ENCODE peak calls at places on chromosomes 1 and 21, in nine cellular contexts. One of them, this sample, is unnamed. For H3K4me1, the result is how much of the 10 kb centered on the place peaks cover.

GRCh38 chr21:36874665-36875064 is 91.8 kb downstream of the HLCS start:
- DNase-seq in right lobe of liver: no peak
- DNase-seq in uterus: no peak
- DNase-seq in right cardiac atrium: no peak
- DNase-seq in CD8-positive, alpha-beta T cell: no peak
- DNase-seq in psoas muscle: no peak
- DNase-seq in left ventricle myocardium inferior: no peak
- DNase-seq in HCT116: no peak
- DNase-seq in fibroblast of lung: no peak
- DNase-seq in this sample: no peak

GRCh38 chr1:209585672-209586071 is 2.2 kb downstream of the CAMK1G start:
- DNase-seq in right lobe of liver: no peak
- DNase-seq in right cardiac atrium: peak
- DNase-seq in fibroblast of lung: peak
- DNase-seq in uterus: peak
- DNase-seq in HCT116: no peak
- DNase-seq in CD8-positive, alpha-beta T cell: no peak
- DNase-seq in left ventricle myocardium inferior: peak
- DNase-seq in psoas muscle: peak
- DNase-seq in this sample: no peak

GRCh38 chr1:96418969-96419368 is 302.6 kb upstream of the PTBP2 start:
- DNase-seq in HCT116: no peak
- DNase-seq in right cardiac atrium: no peak
- DNase-seq in fibroblast of lung: peak
- DNase-seq in uterus: no peak
- DNase-seq in CD8-positive, alpha-beta T cell: no peak
- DNase-seq in left ventricle myocardium inferior: no peak
- DNase-seq in psoas muscle: no peak
- DNase-seq in right lobe of liver: no peak
- DNase-seq in this sample: no peak

GRCh38 chr1:43238104-43238503 is 31.7 kb upstream of the TMEM125 start:
- DNase-seq in psoas muscle: peak
- DNase-seq in uterus: no peak
- DNase-seq in left ventricle myocardium inferior: peak
- DNase-seq in right cardiac atrium: peak
- DNase-seq in HCT116: peak
- DNase-seq in CD8-positive, alpha-beta T cell: no peak
- DNase-seq in fibroblast of lung: peak
- DNase-seq in right lobe of liver: peak
- DNase-seq in this sample: no peak

GRCh38 chr1:99115231-99115630 is 110.6 kb upstream of the PLPPR5 start:
- DNase-seq in right lobe of liver: no peak
- DNase-seq in fibroblast of lung: peak
- DNase-seq in psoas muscle: no peak
- DNase-seq in right cardiac atrium: no peak
- DNase-seq in left ventricle myocardium inferior: no peak
- DNase-seq in CD8-positive, alpha-beta T cell: no peak
- DNase-seq in uterus: no peak
- DNase-seq in HCT116: no peak
- DNase-seq in this sample: no peak

GRCh38 chr1:58883037-58883887 is 99.4 kb upstream of the JUN start:
- DNase-seq in HCT116: peak
- DNase-seq in right cardiac atrium: peak
- DNase-seq in fibroblast of lung: peak
- DNase-seq in right lobe of liver: peak
- DNase-seq in CD8-positive, alpha-beta T cell: no peak
- DNase-seq in uterus: peak
- DNase-seq in psoas muscle: peak
- DNase-seq in left ventricle myocardium inferior: peak
- DNase-seq in this sample: no peak

GRCh38 chr1:156115514-156116374 is 1.2 kb downstream of the LMNA start:
- DNase-seq in right lobe of liver: peak
- DNase-seq in CD8-positive, alpha-beta T cell: no peak
- DNase-seq in uterus: peak
- DNase-seq in right cardiac atrium: peak
- DNase-seq in fibroblast of lung: peak
- DNase-seq in psoas muscle: peak
- DNase-seq in left ventricle myocardium inferior: peak
- DNase-seq in HCT116: no peak
- DNase-seq in this sample: no peak

GRCh38 chr1:58432813-58433668 is 113.5 kb downstream of the OMA1 start:
- DNase-seq in left ventricle myocardium inferior: peak
- DNase-seq in right cardiac atrium: no peak
- DNase-seq in right lobe of liver: no peak
- DNase-seq in fibroblast of lung: peak
- DNase-seq in psoas muscle: no peak
- DNase-seq in uterus: no peak
- DNase-seq in CD8-positive, alpha-beta T cell: no peak
- DNase-seq in HCT116: no peak
- DNase-seq in this sample: no peak

GRCh38 chr1:30780409-30780808 is 22.8 kb upstream of the LAPTM5 start:
- DNase-seq in uterus: no peak
- DNase-seq in CD8-positive, alpha-beta T cell: no peak
- DNase-seq in right lobe of liver: no peak
- DNase-seq in psoas muscle: no peak
- DNase-seq in left ventricle myocardium inferior: no peak
- DNase-seq in right cardiac atrium: no peak
- DNase-seq in HCT116: no peak
- DNase-seq in fibroblast of lung: no peak
- DNase-seq in this sample: no peak

GRCh38 chr1:30777906-30778155 is 20.3 kb upstream of the LAPTM5 start:
- DNase-seq in uterus: no peak
- DNase-seq in HCT116: no peak
- DNase-seq in CD8-positive, alpha-beta T cell: no peak
- DNase-seq in fibroblast of lung: no peak
- DNase-seq in psoas muscle: no peak
- DNase-seq in right cardiac atrium: no peak
- DNase-seq in right lobe of liver: no peak
- DNase-seq in left ventricle myocardium inferior: no peak
- DNase-seq in this sample: no peak

GRCh38 chr1:30778156-30778978 is 20.8 kb upstream of the LAPTM5 start:
- DNase-seq in psoas muscle: no peak
- DNase-seq in right lobe of liver: no peak
- DNase-seq in uterus: no peak
- DNase-seq in fibroblast of lung: peak
- DNase-seq in left ventricle myocardium inferior: no peak
- DNase-seq in right cardiac atrium: peak
- DNase-seq in CD8-positive, alpha-beta T cell: no peak
- DNase-seq in HCT116: no peak
- DNase-seq in this sample: no peak

GRCh38 chr1:30778979-30779293 is 21.4 kb upstream of the LAPTM5 start:
- DNase-seq in fibroblast of lung: no peak
- DNase-seq in uterus: no peak
- DNase-seq in right cardiac atrium: no peak
- DNase-seq in psoas muscle: no peak
- DNase-seq in CD8-positive, alpha-beta T cell: no peak
- DNase-seq in right lobe of liver: no peak
- DNase-seq in HCT116: no peak
- DNase-seq in left ventricle myocardium inferior: no peak
- DNase-seq in this sample: no peak

GRCh38 chr1:30779294-30780071 is 21.9 kb upstream of the LAPTM5 start:
- DNase-seq in left ventricle myocardium inferior: peak
- DNase-seq in CD8-positive, alpha-beta T cell: peak
- DNase-seq in psoas muscle: peak
- DNase-seq in right lobe of liver: peak
- DNase-seq in right cardiac atrium: peak
- DNase-seq in fibroblast of lung: peak
- DNase-seq in HCT116: peak
- DNase-seq in uterus: peak
- DNase-seq in this sample: no peak
- H3K4me1 ChIP-seq in left ventricle myocardium inferior: under half
- H3K4me1 ChIP-seq in CD8-positive, alpha-beta T cell: under half
- H3K4me1 ChIP-seq in psoas muscle: under half
- H3K4me1 ChIP-seq in right lobe of liver: under half
- H3K4me1 ChIP-seq in right cardiac atrium: under half
- H3K4me1 ChIP-seq in fibroblast of lung: under half
- H3K4me1 ChIP-seq in HCT116: under half
- H3K4me1 ChIP-seq in uterus: under half
- H3K4me1 ChIP-seq in this sample: under half

DNA sequence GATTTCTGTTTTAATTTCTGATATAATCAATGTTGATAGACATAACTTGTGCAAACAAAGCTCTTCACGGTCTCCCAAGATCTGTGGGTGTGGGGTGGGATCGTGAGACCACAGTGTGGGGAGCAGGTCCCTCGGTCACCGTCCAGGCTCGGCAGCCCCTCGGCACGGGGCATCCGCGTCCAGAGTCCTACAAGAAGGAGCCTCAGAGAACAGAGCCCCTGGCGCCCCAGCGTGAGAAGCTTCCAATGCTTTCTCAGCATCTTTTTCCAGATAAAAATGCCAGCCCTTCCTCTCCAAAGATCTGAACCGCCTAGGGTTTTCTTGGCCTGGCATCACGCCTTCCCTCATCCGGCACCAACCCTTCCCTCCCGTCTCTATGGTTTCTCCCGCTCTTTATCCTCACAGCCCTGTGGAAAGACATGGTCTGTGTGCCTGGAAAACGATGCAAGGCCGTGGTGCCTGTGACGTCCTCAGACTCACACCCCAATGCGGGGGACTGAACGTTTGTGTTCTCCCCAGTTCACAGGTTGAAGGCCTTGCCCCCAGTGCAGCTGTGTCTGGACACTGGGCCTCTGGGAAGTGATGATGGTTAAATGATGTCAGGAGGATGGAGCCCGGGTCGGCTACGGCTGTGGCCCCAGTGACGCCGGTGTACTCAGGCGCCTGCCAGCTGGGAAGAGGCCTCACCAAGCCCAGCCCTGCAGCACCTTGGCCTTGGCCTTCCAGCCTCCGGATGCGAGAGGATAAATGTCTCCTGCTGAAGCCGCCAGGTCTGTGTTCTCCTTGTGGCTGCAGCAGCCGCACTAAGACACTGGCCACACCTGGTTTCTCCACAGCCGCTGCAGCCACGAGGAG is 45.9 kb upstream of the COL6A2 start:
- DNase-seq in fibroblast of lung: no peak
- DNase-seq in right lobe of liver: peak
- DNase-seq in HCT116: no peak
- DNase-seq in psoas muscle: no peak
- DNase-seq in CD8-positive, alpha-beta T cell: no peak
- DNase-seq in right cardiac atrium: no peak
- DNase-seq in left ventricle myocardium inferior: no peak
- DNase-seq in uterus: no peak
- DNase-seq in this sample: peak
- H3K4me1 ChIP-seq in fibroblast of lung: under half
- H3K4me1 ChIP-seq in right lobe of liver: under half
- H3K4me1 ChIP-seq in HCT116: under half
- H3K4me1 ChIP-seq in psoas muscle: under half
- H3K4me1 ChIP-seq in CD8-positive, alpha-beta T cell: under half
- H3K4me1 ChIP-seq in right cardiac atrium: under half
- H3K4me1 ChIP-seq in left ventricle myocardium inferior: under half
- H3K4me1 ChIP-seq in uterus: under half
- H3K4me1 ChIP-seq in this sample: under half

GRCh38 chr1:207744000-207744534 is 7.8 kb upstream of the CD46 start:
- DNase-seq in psoas muscle: no peak
- DNase-seq in CD8-positive, alpha-beta T cell: no peak
- DNase-seq in uterus: no peak
- DNase-seq in right cardiac atrium: no peak
- DNase-seq in fibroblast of lung: no peak
- DNase-seq in left ventricle myocardium inferior: no peak
- DNase-seq in right lobe of liver: no peak
- DNase-seq in HCT116: no peak
- DNase-seq in this sample: no peak

GRCh38 chr1:207745285-207745684 is 6.6 kb upstream of the CD46 start:
- DNase-seq in right cardiac atrium: no peak
- DNase-seq in uterus: no peak
- DNase-seq in psoas muscle: no peak
- DNase-seq in HCT116: no peak
- DNase-seq in fibroblast of lung: peak
- DNase-seq in right lobe of liver: no peak
- DNase-seq in CD8-positive, alpha-beta T cell: no peak
- DNase-seq in left ventricle myocardium inferior: no peak
- DNase-seq in this sample: no peak

GRCh38 chr1:207747627-207748492 is 4.0 kb upstream of the CD46 start:
- DNase-seq in psoas muscle: no peak
- DNase-seq in right lobe of liver: no peak
- DNase-seq in CD8-positive, alpha-beta T cell: no peak
- DNase-seq in left ventricle myocardium inferior: no peak
- DNase-seq in uterus: no peak
- DNase-seq in right cardiac atrium: no peak
- DNase-seq in HCT116: no peak
- DNase-seq in fibroblast of lung: no peak
- DNase-seq in this sample: no peak

GRCh38 chr1:207748737-207749528 is 2.9 kb upstream of the CD46 start:
- DNase-seq in CD8-positive, alpha-beta T cell: no peak
- DNase-seq in psoas muscle: no peak
- DNase-seq in right lobe of liver: no peak
- DNase-seq in left ventricle myocardium inferior: no peak
- DNase-seq in HCT116: peak
- DNase-seq in fibroblast of lung: no peak
- DNase-seq in uterus: no peak
- DNase-seq in right cardiac atrium: no peak
- DNase-seq in this sample: no peak

DNA sequence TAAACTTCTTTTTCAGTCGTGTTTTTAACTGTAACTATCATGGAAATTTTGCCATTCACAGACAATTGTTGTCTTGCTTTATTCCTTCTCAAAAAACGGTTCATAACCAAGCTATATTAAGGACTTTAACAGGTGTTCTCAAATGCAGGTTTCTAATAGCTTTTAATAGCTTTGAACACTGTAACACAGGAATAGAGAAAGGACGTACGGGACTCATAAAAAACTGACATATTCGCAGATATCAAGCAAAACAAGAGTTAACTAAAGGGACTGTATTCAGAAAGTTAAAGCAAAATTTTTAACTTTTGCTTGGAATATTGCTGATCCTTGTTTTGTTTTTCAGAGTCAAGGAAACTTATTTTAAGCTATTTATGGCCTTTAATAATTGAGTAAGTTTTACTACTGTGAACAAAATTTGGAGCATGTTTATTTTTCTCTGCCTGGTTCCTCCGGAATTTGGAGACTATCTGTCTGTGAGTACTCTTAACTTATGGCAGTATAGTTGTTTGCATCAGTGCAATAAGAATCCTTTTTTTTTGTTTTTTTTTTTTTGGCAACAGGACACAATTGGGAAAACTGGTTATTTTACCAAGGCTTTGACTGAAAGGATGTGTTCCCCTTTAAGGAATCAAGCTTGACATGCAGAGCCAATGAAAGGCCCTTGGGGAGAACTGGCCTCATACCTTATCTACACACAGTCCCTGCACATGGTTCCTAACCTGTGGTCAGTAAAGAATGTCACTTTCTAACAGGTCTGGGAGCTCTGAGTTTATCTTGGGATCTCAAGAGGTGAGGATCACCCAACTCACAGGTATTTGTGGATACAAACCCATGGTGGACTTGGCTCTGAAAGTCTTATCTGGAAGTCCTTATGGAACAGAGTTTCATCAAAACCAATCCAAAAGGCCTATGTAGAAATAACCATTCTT is 5.8 kb upstream of the CD46 start:
- DNase-seq in right cardiac atrium: no peak
- DNase-seq in left ventricle myocardium inferior: no peak
- DNase-seq in psoas muscle: no peak
- DNase-seq in CD8-positive, alpha-beta T cell: no peak
- DNase-seq in fibroblast of lung: no peak
- DNase-seq in uterus: no peak
- DNase-seq in right lobe of liver: no peak
- DNase-seq in HCT116: no peak
- DNase-seq in this sample: no peak
- H3K4me1 ChIP-seq in right cardiac atrium: under half
- H3K4me1 ChIP-seq in left ventricle myocardium inferior: under half
- H3K4me1 ChIP-seq in psoas muscle: under half
- H3K4me1 ChIP-seq in CD8-positive, alpha-beta T cell: under half
- H3K4me1 ChIP-seq in fibroblast of lung: under half
- H3K4me1 ChIP-seq in uterus: under half
- H3K4me1 ChIP-seq in right lobe of liver: under half
- H3K4me1 ChIP-seq in HCT116: under half
- H3K4me1 ChIP-seq in this sample: under half

DNA sequence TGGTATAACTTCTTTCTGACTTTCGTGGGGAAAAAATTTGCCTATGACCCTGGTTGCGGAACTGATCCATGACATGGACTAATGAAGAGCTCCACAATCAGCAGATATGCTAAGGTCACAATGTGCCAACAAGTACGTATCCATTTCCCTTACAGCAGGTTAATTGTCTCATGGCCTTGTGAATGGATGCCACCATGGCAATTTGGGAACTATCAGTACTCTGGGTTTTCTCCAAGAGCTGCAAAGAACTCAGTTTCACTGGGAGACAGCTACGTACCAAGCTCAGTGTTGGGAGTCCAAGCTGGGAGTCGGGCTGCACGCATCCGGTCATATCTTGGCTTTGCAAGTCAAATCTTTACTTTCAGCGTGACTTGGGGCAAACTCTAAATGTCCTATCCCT is 64.8 kb downstream of the TIAM1 start:
- DNase-seq in HCT116: no peak
- DNase-seq in right lobe of liver: no peak
- DNase-seq in left ventricle myocardium inferior: no peak
- DNase-seq in fibroblast of lung: no peak
- DNase-seq in psoas muscle: no peak
- DNase-seq in uterus: no peak
- DNase-seq in right cardiac atrium: no peak
- DNase-seq in CD8-positive, alpha-beta T cell: no peak
- DNase-seq in this sample: no peak
- H3K4me1 ChIP-seq in HCT116: under half
- H3K4me1 ChIP-seq in right lobe of liver: under half
- H3K4me1 ChIP-seq in left ventricle myocardium inferior: under half
- H3K4me1 ChIP-seq in fibroblast of lung: under half
- H3K4me1 ChIP-seq in psoas muscle: under half
- H3K4me1 ChIP-seq in uterus: under half
- H3K4me1 ChIP-seq in right cardiac atrium: under half
- H3K4me1 ChIP-seq in CD8-positive, alpha-beta T cell: under half
- H3K4me1 ChIP-seq in this sample: under half